ENCODE peak calls at places on chromosomes 7 and 10, in five cellular contexts. D is psoas muscle, T is left ventricle myocardium inferior, N is GM23338, U is H7. W is an unnamed sample.

GRCh38 chr7:29190349-29191045 is 4.1 kb upstream of the CHN2 start:
- DNase-seq in D (no peak), T (no peak), N (no peak), U (no peak), W (no peak)

GRCh38 chr7:7434379-7434778 is 101.3 kb downstream of the COL28A1 start:
- DNase-seq in D (no peak), T (no peak), N (no peak), U (no peak), W (no peak)

GRCh38 chr7:14023838-14024237 is 34.4 kb upstream of the ETV1 start:
- DNase-seq in D (no peak), T (no peak), N (no peak), U (no peak), W (peak; percentile 45)

GRCh38 chr7:157357129-157358040 is 20.6 kb downstream of the DNAJB6 start:
- DNase-seq in D (no peak), T (no peak), N (no peak), U (no peak), W (no peak)

GRCh38 chr7:49885593-49886285 is 112.3 kb downstream of the VWC2 start:
- DNase-seq in D (no peak), T (no peak), N (no peak), U (no peak), W (no peak)

GRCh38 chr7:41628926-41629325 is 74.0 kb downstream of the INHBA start:
- DNase-seq in D (no peak), T (no peak), N (peak; percentile 31), U (no peak), W (peak; percentile 11)

GRCh38 chr10:28179490-28180099 is 123.3 kb downstream of the MPP7 start:
- DNase-seq in D (no peak), T (no peak), N (peak; percentile 80), U (peak; percentile 7), W (peak; percentile 73)

GRCh38 chr7:151608031-151608551 is 88.4 kb upstream of the RHEB start:
- DNase-seq in D (no peak), T (no peak), N (no peak), U (peak; percentile 51), W (peak; percentile 35)

GRCh38 chr10:105279101-105279500 is 638.0 kb downstream of the SORCS3 start:
- DNase-seq in D (no peak), T (no peak), N (no peak), U (no peak), W (no peak)

GRCh38 chr7:47786557-47787248 is 161.6 kb downstream of the PKD1L1 start:
- DNase-seq in D (peak; percentile 62), T (peak; percentile 20), N (peak; percentile 34), U (no peak), W (peak; percentile 99)

GRCh38 chr10:5540886-5541285 is 16.1 kb downstream of the CALML3 start:
- DNase-seq in D (no peak), T (no peak), N (no peak), U (no peak), W (no peak)

GRCh38 chr10:5282137-5282536 is 82.6 kb upstream of the UCN3 start:
- DNase-seq in D (no peak), T (no peak), N (no peak), U (no peak), W (no peak)

GRCh38 chr10:47081264-47081663 is 170.0 kb downstream of the PTPN20 start:
- DNase-seq in D (no peak), T (no peak), N (no peak), U (no peak), W (peak; percentile 15)

GRCh38 chr10:117133273-117134083 is 4.6 kb downstream of the VAX1 start:
- DNase-seq in D (no peak), T (no peak), N (peak; percentile 39), U (peak; percentile 61), W (no peak)

DNA sequence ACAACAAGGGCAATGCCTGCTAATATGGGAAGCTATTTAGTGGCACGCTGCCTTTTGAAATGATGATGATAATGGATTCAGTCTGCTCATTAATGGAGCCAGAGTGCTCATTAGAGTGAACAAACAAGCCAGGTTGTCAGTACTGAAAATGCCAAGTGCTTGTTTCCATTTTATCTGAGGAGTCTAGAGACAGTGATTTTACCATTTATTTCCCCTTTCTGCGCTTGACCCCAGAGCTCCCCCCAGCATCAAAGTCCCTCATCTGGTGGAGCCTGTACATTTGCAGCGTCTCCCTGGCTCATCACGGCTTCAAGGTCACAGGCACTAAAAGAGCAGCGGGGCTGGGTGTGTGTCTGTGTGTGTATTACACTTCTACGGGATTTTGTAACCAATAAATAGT is 553.9 kb downstream of the TFEC start:
- DNase-seq in D (no peak), T (no peak), N (peak; percentile 21), U (peak; percentile 4), W (no peak)
- H3K4me3 ChIP-seq in D (peak overlapping the region; percentile 56), T (peak overlapping the region; percentile 62), N (peak overlapping the region; percentile 83), U (peak overlapping the region; percentile 44), W (peak overlapping the region; percentile 64)

GRCh38 chr7:155190608-155191536 is 106.8 kb upstream of the INSIG1 start:
- DNase-seq in D (peak; percentile 71), T (no peak), N (peak; percentile 79), U (peak; percentile 94), W (peak; percentile 32)
- H3K4me3 ChIP-seq in D (peak overlapping the region; percentile 48), T (no peak overlapping the region), N (peak overlapping the region; percentile 16), U (no peak overlapping the region), W (no peak overlapping the region)

GRCh38 chr10:35636942-35637341 is 5.2 kb downstream of the FZD8 start:
- DNase-seq in D (no peak), T (no peak), N (no peak), U (no peak), W (no peak)

GRCh38 chr10:35638116-35638515 is 4.0 kb downstream of the FZD8 start:
- DNase-seq in D (no peak), T (no peak), N (peak; percentile 11), U (no peak), W (no peak)

GRCh38 chr10:35639021-35639521 is 3.0 kb downstream of the FZD8 start:
- DNase-seq in D (no peak), T (no peak), N (peak; percentile 90), U (peak; percentile 81), W (no peak)

GRCh38 chr10:35635576-35635975 is 6.5 kb downstream of the FZD8 start:
- DNase-seq in D (no peak), T (no peak), N (peak; percentile 86), U (peak; percentile 59), W (peak; percentile 83)

DNA sequence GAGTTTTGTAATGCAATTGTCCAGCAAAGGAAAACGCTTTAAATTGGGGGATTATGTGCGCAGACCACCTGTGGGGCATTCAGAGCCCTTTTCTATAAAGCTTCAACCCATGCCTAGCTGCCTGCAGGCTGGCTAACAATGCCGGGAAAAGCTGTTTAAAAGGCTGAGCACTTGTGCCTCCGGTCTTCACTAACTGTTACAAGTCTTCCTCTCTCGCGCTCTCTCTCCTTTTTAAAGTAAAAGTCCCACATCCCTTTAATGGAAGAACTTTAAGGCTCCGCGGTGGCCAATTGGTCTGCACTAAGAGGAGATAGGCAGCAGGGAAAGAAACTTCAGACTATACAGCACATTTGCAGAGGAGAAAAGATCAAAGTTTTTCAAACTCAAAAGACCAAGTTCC is 4.6 kb downstream of the FZD8 start:
- DNase-seq in D (no peak), T (no peak), N (peak; percentile 88), U (peak; percentile 58), W (peak; percentile 22)
- H3K4me3 ChIP-seq in D (no peak overlapping the region), T (peak overlapping the region; percentile 28), N (peak overlapping the region; percentile 60), U (peak overlapping the region; percentile 65), W (peak overlapping the region; percentile 38)

GRCh38 chr10:119738962-119739361 is 13.1 kb downstream of the INPP5F start:
- DNase-seq in D (no peak), T (no peak), N (no peak), U (no peak), W (no peak)

GRCh38 chr10:119736220-119736619 is 10.4 kb downstream of the INPP5F start:
- DNase-seq in D (no peak), T (no peak), N (no peak), U (no peak), W (no peak)

GRCh38 chr10:119740096-119740495 is 14.2 kb downstream of the INPP5F start:
- DNase-seq in D (no peak), T (no peak), N (no peak), U (no peak), W (no peak)

GRCh38 chr10:119737039-119737663 is 11.3 kb downstream of the INPP5F start:
- DNase-seq in D (no peak), T (no peak), N (no peak), U (no peak), W (no peak)

DNA sequence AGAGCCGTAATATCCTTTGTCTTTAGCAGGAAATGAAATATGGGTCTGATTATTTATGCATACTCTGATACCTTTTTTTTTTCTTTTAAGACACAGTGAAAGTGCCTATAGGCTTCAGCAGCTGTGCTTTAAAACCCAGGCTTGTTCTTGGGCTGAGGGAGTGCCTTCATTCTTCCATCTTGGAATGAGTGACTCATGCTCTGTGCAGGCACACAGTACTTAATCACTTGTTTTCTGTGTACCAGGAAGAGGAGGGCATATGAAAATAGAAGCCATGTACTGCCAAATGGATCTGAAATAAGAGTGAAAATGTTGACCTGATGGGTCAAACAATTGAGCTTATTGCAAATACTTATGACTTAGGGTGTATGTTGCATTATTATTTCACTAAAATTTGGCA is 12.0 kb downstream of the INPP5F start:
- DNase-seq in D (no peak), T (no peak), N (peak; percentile 47), U (no peak), W (peak; percentile 89)
- H3K4me3 ChIP-seq in D (no peak overlapping the region), T (no peak overlapping the region), N (no peak overlapping the region), U (no peak overlapping the region), W (no peak overlapping the region)

GRCh38 chr7:128033246-128033645 is 2.0 kb upstream of the LRRC4 start:
- DNase-seq in D (no peak), T (no peak), N (no peak), U (no peak), W (no peak)
- H3K4me3 ChIP-seq in D (no peak overlapping the region), T (no peak overlapping the region), N (peak overlapping the region; percentile 68), U (no peak overlapping the region), W (no peak overlapping the region)

DNA sequence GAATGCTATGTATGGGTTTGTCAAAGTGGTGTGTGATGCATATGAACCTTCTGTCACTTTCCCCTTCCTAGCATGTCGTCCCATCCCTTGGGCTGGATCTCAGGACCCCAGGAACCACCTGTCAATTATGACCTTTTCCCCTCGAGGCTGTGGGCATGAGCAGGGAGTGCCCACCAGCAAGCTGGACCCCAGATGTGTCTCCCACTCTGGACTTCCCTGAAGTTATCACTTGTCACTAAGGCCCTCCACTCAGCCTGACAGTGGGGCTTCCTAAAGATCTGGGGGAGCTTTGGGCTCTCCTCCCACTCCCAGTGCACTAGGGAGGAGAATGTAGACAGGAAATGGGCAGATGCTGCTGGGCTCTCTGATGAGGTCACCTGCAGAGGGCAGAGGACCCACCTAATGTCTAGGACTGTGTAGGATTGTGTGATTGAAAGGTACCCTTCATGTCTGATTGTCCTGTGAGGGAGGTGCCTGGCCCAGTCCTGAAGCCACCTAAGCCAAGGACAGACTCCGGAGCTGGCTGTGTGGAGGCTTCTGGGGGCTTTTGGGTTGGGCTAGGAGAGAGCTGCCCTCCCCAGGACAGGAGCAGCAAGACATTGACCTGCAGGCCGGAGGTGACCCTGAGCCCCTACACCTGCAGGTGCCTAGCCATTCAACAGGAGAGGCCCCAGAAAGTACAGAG is 18.7 kb downstream of the MYO1G start:
- DNase-seq in D (no peak), T (no peak), N (no peak), U (peak; percentile 29), W (no peak)
- H3K4me3 ChIP-seq in D (no peak overlapping the region), T (no peak overlapping the region), N (no peak overlapping the region), U (no peak overlapping the region), W (no peak overlapping the region)

GRCh38 chr7:369981-370621 is 80.1 kb downstream of the FOXL3 start:
- DNase-seq in D (peak; percentile 23), T (peak; percentile 2), N (peak; percentile 45), U (peak; percentile 88), W (no peak)
- H3K4me3 ChIP-seq in D (no peak overlapping the region), T (no peak overlapping the region), N (no peak overlapping the region), U (no peak overlapping the region), W (no peak overlapping the region)